ENCODE peak calls at places on chromosomes 6 and 20, in six cellular contexts. I, W, G, E, O and R are unnamed samples. For H3K4me1, the result is how much of the 10 kb centered on the place peaks cover.

GRCh38 chr6:150485559-150486517 is 113.8 kb upstream of the PLEKHG1 start:
- DNase-seq in I (peak), W (no peak), G (no peak), E (no peak), O (no peak), R (no peak)

GRCh38 chr6:21769973-21770372 is 176.4 kb downstream of the SOX4 start:
- DNase-seq in I (no peak), W (no peak), G (no peak), E (peak), O (no peak), R (no peak)

GRCh38 chr6:117601811-117602150 is 530 bp downstream of the GOPC start:
- DNase-seq in I (no peak), W (peak), G (no peak), E (no peak), O (no peak), R (peak)

GRCh38 chr20:15396900-15397299 is 1059.5 kb upstream of the FLRT3 start:
- DNase-seq in I (no peak), W (no peak), G (peak), E (no peak), O (no peak), R (no peak)

GRCh38 chr6:167337675-167338449 is 13.0 kb downstream of the TTLL2 start:
- DNase-seq in I (no peak), W (no peak), G (no peak), E (no peak), O (no peak), R (no peak)

GRCh38 chr6:154842828-154843227 is 109.6 kb downstream of the SCAF8 start:
- DNase-seq in I (no peak), W (no peak), G (no peak), E (no peak), O (no peak), R (no peak)

GRCh38 chr6:34934516-34934915 is 45.5 kb downstream of the ANKS1A start:
- DNase-seq in I (peak), W (peak), G (no peak), E (peak), O (no peak), R (peak)

GRCh38 chr6:25041676-25042598 is 106.2 kb upstream of the RIPOR2 start:
- DNase-seq in I (no peak), W (no peak), G (no peak), E (no peak), O (peak), R (no peak)

GRCh38 chr6:148848915-148849314 is 102.1 kb downstream of the UST start:
- DNase-seq in I (no peak), W (no peak), G (no peak), E (no peak), O (no peak), R (peak)

GRCh38 chr20:1802385-1803215 is 92.6 kb upstream of the SIRPA start:
- DNase-seq in I (peak), W (peak), G (peak), E (peak), O (no peak), R (no peak)

GRCh38 chr6:124881898-124882579 is 80.2 kb upstream of the RNF217 start:
- DNase-seq in I (no peak), W (peak), G (peak), E (peak), O (no peak), R (no peak)

GRCh38 chr6:149451361-149452061 is 33.3 kb downstream of the ZC3H12D start:
- DNase-seq in I (no peak), W (no peak), G (no peak), E (no peak), O (no peak), R (peak)

GRCh38 chr6:34723203-34723602 is 26.6 kb upstream of the ILRUN start:
- DNase-seq in I (no peak), W (no peak), G (no peak), E (peak), O (no peak), R (no peak)

GRCh38 chr20:59010995-59011873 is 4.2 kb upstream of the CTSZ start:
- DNase-seq in I (peak), W (peak), G (peak), E (peak), O (no peak), R (no peak)

GRCh38 chr6:43368517-43369160 is 808 bp downstream of the ZNF318 start:
- DNase-seq in I (peak), W (peak), G (peak), E (peak), O (no peak), R (peak)

GRCh38 chr6:40958740-40959139 is 80.3 kb downstream of the UNC5CL start:
- DNase-seq in I (no peak), W (no peak), G (no peak), E (peak), O (no peak), R (no peak)

GRCh38 chr20:48189177-48189576 is 403.9 kb upstream of the SULF2 start:
- DNase-seq in I (no peak), W (peak), G (peak), E (no peak), O (no peak), R (no peak)

GRCh38 chr6:125210667-125211066 is 57.1 kb downstream of the TPD52L1 start:
- DNase-seq in I (no peak), W (no peak), G (no peak), E (no peak), O (no peak), R (no peak)

GRCh38 chr6:43953794-43954310 is 173.4 kb downstream of the MRPL14 start:
- DNase-seq in I (peak), W (no peak), G (peak), E (no peak), O (no peak), R (peak)

GRCh38 chr6:16003197-16003491 is 125.7 kb upstream of the MYLIP start:
- DNase-seq in I (no peak), W (no peak), G (no peak), E (no peak), O (no peak), R (no peak)

GRCh38 chr20:46520976-46521579 is 7.7 kb upstream of the ZNF334 start:
- DNase-seq in I (peak), W (peak), G (peak), E (peak), O (peak), R (peak)

GRCh38 chr6:14730654-14731053 is 515.2 kb upstream of the JARID2 start:
- DNase-seq in I (no peak), W (no peak), G (no peak), E (no peak), O (no peak), R (no peak)

GRCh38 chr6:144195671-144196070 is 45.4 kb downstream of the STX11 start:
- DNase-seq in I (no peak), W (peak), G (peak), E (peak), O (no peak), R (no peak)

GRCh38 chr6:33981421-33981820 is 164.5 kb downstream of the GRM4 start:
- DNase-seq in I (no peak), W (no peak), G (no peak), E (no peak), O (no peak), R (no peak)

GRCh38 chr6:133289733-133290306 is 48.7 kb downstream of the EYA4 start:
- DNase-seq in I (no peak), W (no peak), G (no peak), E (no peak), O (no peak), R (no peak)

GRCh38 chr6:3913077-3913957 is 64.1 kb downstream of the FAM50B start:
- DNase-seq in I (peak), W (peak), G (peak), E (peak), O (no peak), R (peak)

GRCh38 chr6:225121-225721 is 67.1 kb upstream of the DUSP22 start:
- DNase-seq in I (peak), W (peak), G (no peak), E (no peak), O (peak), R (no peak)

GRCh38 chr20:61980647-61981583 is 84.8 kb downstream of the TAF4 start:
- DNase-seq in I (no peak), W (no peak), G (peak), E (no peak), O (no peak), R (no peak)

GRCh38 chr20:24483435-24484080 is 14.1 kb downstream of the SYNDIG1 start:
- DNase-seq in I (no peak), W (no peak), G (no peak), E (no peak), O (no peak), R (no peak)

GRCh38 chr20:32360333-32360634 is 2.2 kb downstream of the ASXL1 start:
- DNase-seq in I (no peak), W (no peak), G (no peak), E (no peak), O (no peak), R (no peak)

GRCh38 chr20:33909331-33909921 is 84.3 kb upstream of the RALY start:
- DNase-seq in I (no peak), W (peak), G (peak), E (peak), O (no peak), R (peak)

GRCh38 chr20:3209023-3209945 is at the start of gene ITPA:
- DNase-seq in I (peak), W (peak), G (peak), E (peak), O (peak), R (peak)

GRCh38 chr6:148857817-148858390 is 111.1 kb downstream of the UST start:
- DNase-seq in I (no peak), W (peak), G (no peak), E (peak), O (no peak), R (no peak)

GRCh38 chr20:61414455-61414991 is 162.5 kb downstream of the CDH4 start:
- DNase-seq in I (no peak), W (no peak), G (no peak), E (no peak), O (no peak), R (no peak)

GRCh38 chr20:47427067-47427466 is 70.6 kb upstream of the ZMYND8 start:
- DNase-seq in I (no peak), W (no peak), G (no peak), E (no peak), O (no peak), R (no peak)

GRCh38 chr6:156544046-156544445 is 233.1 kb upstream of the ARID1B start:
- DNase-seq in I (no peak), W (no peak), G (no peak), E (no peak), O (no peak), R (no peak)

GRCh38 chr6:43759157-43759925 is 10.7 kb upstream of the VEGFA start:
- DNase-seq in I (no peak), W (no peak), G (no peak), E (no peak), O (no peak), R (no peak)

GRCh38 chr20:5621305-5621704 is 128.9 kb upstream of the SHLD1 start:
- DNase-seq in I (peak), W (peak), G (no peak), E (no peak), O (no peak), R (peak)

GRCh38 chr6:112150363-112150762 is 63.0 kb downstream of the FAM229B start:
- DNase-seq in I (no peak), W (no peak), G (no peak), E (peak), O (no peak), R (no peak)

GRCh38 chr6:158817298-158818007 is 1.7 kb downstream of the EZR start:
- DNase-seq in I (peak), W (no peak), G (peak), E (peak), O (peak), R (peak)
- H3K4me1 ChIP-seq in I (under half), W (under half), G (under half), E (under half), O (half or more), R (under half)

GRCh38 chr20:40284611-40285010 is 404.4 kb downstream of the MAFB start:
- DNase-seq in I (no peak), W (no peak), G (no peak), E (no peak), O (no peak), R (no peak)

GRCh38 chr20:40283689-40284088 is 405.3 kb downstream of the MAFB start:
- DNase-seq in I (no peak), W (peak), G (no peak), E (no peak), O (no peak), R (no peak)

GRCh38 chr20:40291483-40291882 is 397.6 kb downstream of the MAFB start:
- DNase-seq in I (no peak), W (no peak), G (no peak), E (no peak), O (no peak), R (no peak)

GRCh38 chr20:40287683-40288082 is 401.4 kb downstream of the MAFB start:
- DNase-seq in I (no peak), W (no peak), G (no peak), E (no peak), O (no peak), R (no peak)

DNA sequence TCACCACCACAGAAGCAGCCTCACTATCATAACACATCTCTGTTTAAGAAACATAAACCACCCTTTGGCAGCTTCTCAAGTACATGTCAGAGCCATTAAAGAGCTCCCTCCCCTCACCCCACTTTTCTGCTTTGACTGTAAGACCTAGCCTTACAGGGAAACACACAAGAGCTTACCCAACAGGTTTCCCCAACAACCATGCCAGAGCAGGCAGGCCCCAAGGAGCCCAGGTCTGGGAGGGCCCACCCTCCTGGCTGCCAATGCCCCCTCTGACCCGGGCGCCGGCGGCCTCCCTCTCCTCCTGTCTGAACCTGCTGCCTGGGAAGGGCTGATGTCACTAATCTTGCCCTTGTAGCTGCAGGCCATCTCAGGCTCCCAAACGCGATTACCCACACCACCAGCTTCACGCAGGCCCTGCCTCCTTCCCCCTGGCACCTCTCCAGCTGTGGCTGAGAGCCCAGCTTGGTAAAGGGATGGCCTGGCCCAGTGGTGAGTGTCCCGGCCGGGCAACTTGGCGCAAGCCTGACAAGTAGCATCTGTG is 402.0 kb downstream of the MAFB start:
- DNase-seq in I (peak), W (peak), G (no peak), E (no peak), O (no peak), R (peak)
- H3K27ac ChIP-seq in I (peak), W (peak), G (no peak), E (no peak), O (no peak), R (peak)

GRCh38 chr6:106083618-106084017 is 2.5 kb upstream of the PRDM1 start:
- DNase-seq in I (no peak), W (no peak), G (no peak), E (no peak), O (no peak), R (no peak)
- H3K4me3 ChIP-seq in I (no peak), W (no peak), G (no peak), E (no peak), O (no peak), R (no peak)

GRCh38 chr20:53894707-53895384 is 175.5 kb downstream of the BCAS1 start:
- DNase-seq in I (no peak), W (no peak), G (no peak), E (no peak), O (no peak), R (no peak)
- H3K4me1 ChIP-seq in I (under half), W (under half), G (under half), E (under half), O (under half), R (under half)

GRCh38 chr6:1417718-1418117 is 28.3 kb downstream of the FOXF2 start:
- DNase-seq in I (no peak), W (no peak), G (no peak), E (no peak), O (no peak), R (no peak)
- H3K27ac ChIP-seq in I (no peak), W (no peak), G (no peak), E (no peak), O (no peak), R (no peak)

GRCh38 chr20:9070304-9070703 is 1.4 kb downstream of the PLCB4 start:
- DNase-seq in I (no peak), W (no peak), G (no peak), E (no peak), O (no peak), R (no peak)
- H3K4me3 ChIP-seq in I (peak), W (no peak), G (no peak), E (peak), O (no peak), R (no peak)

GRCh38 chr20:38158701-38159325 is 6.3 kb downstream of the TGM2 start:
- DNase-seq in I (peak), W (no peak), G (no peak), E (no peak), O (no peak), R (no peak)

GRCh38 chr20:38156888-38157634 is 8.0 kb downstream of the TGM2 start:
- DNase-seq in I (peak), W (peak), G (no peak), E (peak), O (no peak), R (peak)

GRCh38 chr20:38155811-38156210 is 9.3 kb downstream of the TGM2 start:
- DNase-seq in I (no peak), W (no peak), G (no peak), E (no peak), O (no peak), R (no peak)

GRCh38 chr20:38157635-38158495 is 7.2 kb downstream of the TGM2 start:
- DNase-seq in I (no peak), W (no peak), G (no peak), E (peak), O (no peak), R (no peak)

GRCh38 chr20:38156280-38156679 is 8.8 kb downstream of the TGM2 start:
- DNase-seq in I (no peak), W (no peak), G (no peak), E (no peak), O (no peak), R (no peak)
- H3K4me1 ChIP-seq in I (half or more), W (under half), G (under half), E (under half), O (under half), R (half or more)